ENCODE peak calls at places on chromosomes 3 and 15, in seven cellular contexts. One of them, this sample, is unnamed.

GRCh38 chr15:25175033-25175788 is 220.4 kb downstream of the SNRPN start:
- DNase-seq in A549: no peak
- DNase-seq in GM13977: peak; percentile 2
- DNase-seq in right lobe of liver: peak; percentile 8
- DNase-seq in body of pancreas: no peak
- DNase-seq in kidney: peak; percentile 51
- DNase-seq in PC-3: no peak
- DNase-seq in this sample: peak; percentile 5

GRCh38 chr3:186166036-186166435 is 57.1 kb upstream of the ETV5 start:
- DNase-seq in GM13977: no peak
- DNase-seq in A549: no peak
- DNase-seq in body of pancreas: no peak
- DNase-seq in kidney: no peak
- DNase-seq in right lobe of liver: no peak
- DNase-seq in PC-3: no peak
- DNase-seq in this sample: no peak

GRCh38 chr3:175200391-175200790 is 341.3 kb downstream of the NAALADL2 start:
- DNase-seq in A549: no peak
- DNase-seq in GM13977: no peak
- DNase-seq in PC-3: no peak
- DNase-seq in right lobe of liver: no peak
- DNase-seq in body of pancreas: no peak
- DNase-seq in kidney: no peak
- DNase-seq in this sample: no peak

GRCh38 chr3:169232863-169233262 is 430.6 kb downstream of the MECOM start:
- DNase-seq in body of pancreas: no peak
- DNase-seq in A549: no peak
- DNase-seq in PC-3: no peak
- DNase-seq in right lobe of liver: no peak
- DNase-seq in GM13977: no peak
- DNase-seq in kidney: no peak
- DNase-seq in this sample: no peak

GRCh38 chr15:66563126-66563525 is 2.7 kb downstream of the LCTL start:
- DNase-seq in PC-3: no peak
- DNase-seq in body of pancreas: no peak
- DNase-seq in GM13977: no peak
- DNase-seq in kidney: no peak
- DNase-seq in A549: no peak
- DNase-seq in right lobe of liver: no peak
- DNase-seq in this sample: no peak

GRCh38 chr3:52777127-52777958 is at the start of gene ITIH1:
- DNase-seq in A549: no peak
- DNase-seq in right lobe of liver: peak; percentile 60
- DNase-seq in body of pancreas: no peak
- DNase-seq in kidney: peak; percentile 65
- DNase-seq in GM13977: no peak
- DNase-seq in PC-3: no peak
- DNase-seq in this sample: no peak

GRCh38 chr3:187401861-187402260 is 33.7 kb downstream of the RTP4 start:
- DNase-seq in GM13977: no peak
- DNase-seq in A549: no peak
- DNase-seq in PC-3: no peak
- DNase-seq in body of pancreas: no peak
- DNase-seq in right lobe of liver: no peak
- DNase-seq in kidney: no peak
- DNase-seq in this sample: no peak

GRCh38 chr15:80152896-80153876 is at the start of gene FAH:
- DNase-seq in PC-3: peak; percentile 41
- DNase-seq in A549: no peak
- DNase-seq in right lobe of liver: no peak
- DNase-seq in body of pancreas: peak; percentile 38
- DNase-seq in kidney: peak; percentile 91
- DNase-seq in GM13977: peak; percentile 43
- DNase-seq in this sample: no peak

GRCh38 chr3:50354850-50355249 is 4.2 kb downstream of the CYB561D2 start:
- DNase-seq in kidney: no peak
- DNase-seq in right lobe of liver: no peak
- DNase-seq in A549: no peak
- DNase-seq in body of pancreas: no peak
- DNase-seq in PC-3: no peak
- DNase-seq in GM13977: no peak
- DNase-seq in this sample: no peak

GRCh38 chr3:87771338-87772059 is 287.3 kb downstream of the CGGBP1 start:
- DNase-seq in PC-3: peak; percentile 62
- DNase-seq in GM13977: peak; percentile 26
- DNase-seq in A549: no peak
- DNase-seq in kidney: no peak
- DNase-seq in right lobe of liver: no peak
- DNase-seq in body of pancreas: peak; percentile 35
- DNase-seq in this sample: no peak

GRCh38 chr3:33989229-33989628 is 190.8 kb downstream of the PDCD6IP start:
- DNase-seq in GM13977: no peak
- DNase-seq in PC-3: no peak
- DNase-seq in A549: no peak
- DNase-seq in kidney: no peak
- DNase-seq in right lobe of liver: no peak
- DNase-seq in body of pancreas: no peak
- DNase-seq in this sample: no peak

GRCh38 chr3:101695779-101696372 is 9.4 kb upstream of the RPL24 start:
- DNase-seq in right lobe of liver: no peak
- DNase-seq in GM13977: no peak
- DNase-seq in kidney: no peak
- DNase-seq in A549: no peak
- DNase-seq in PC-3: peak; percentile 91
- DNase-seq in body of pancreas: peak; percentile 37
- DNase-seq in this sample: no peak

GRCh38 chr15:27028836-27029482 is 58.0 kb downstream of the GABRG3 start:
- DNase-seq in PC-3: no peak
- DNase-seq in body of pancreas: no peak
- DNase-seq in right lobe of liver: no peak
- DNase-seq in A549: no peak
- DNase-seq in kidney: no peak
- DNase-seq in GM13977: no peak
- DNase-seq in this sample: no peak

GRCh38 chr3:116517308-116517707 is 72.0 kb upstream of the LSAMP start:
- DNase-seq in GM13977: peak; percentile 35
- DNase-seq in PC-3: no peak
- DNase-seq in kidney: no peak
- DNase-seq in right lobe of liver: no peak
- DNase-seq in A549: no peak
- DNase-seq in body of pancreas: no peak
- DNase-seq in this sample: no peak

GRCh38 chr3:59364471-59364870 is 314.6 kb upstream of the CFAP20DC start:
- DNase-seq in right lobe of liver: no peak
- DNase-seq in kidney: no peak
- DNase-seq in body of pancreas: no peak
- DNase-seq in PC-3: peak; percentile 76
- DNase-seq in A549: no peak
- DNase-seq in GM13977: no peak
- DNase-seq in this sample: no peak

GRCh38 chr3:125671461-125672243 is 76.4 kb upstream of the OSBPL11 start:
- DNase-seq in body of pancreas: no peak
- DNase-seq in GM13977: no peak
- DNase-seq in PC-3: no peak
- DNase-seq in right lobe of liver: no peak
- DNase-seq in kidney: no peak
- DNase-seq in A549: no peak
- DNase-seq in this sample: no peak

GRCh38 chr3:125670945-125671344 is 75.6 kb upstream of the OSBPL11 start:
- DNase-seq in kidney: no peak
- DNase-seq in right lobe of liver: no peak
- DNase-seq in A549: no peak
- DNase-seq in body of pancreas: no peak
- DNase-seq in GM13977: no peak
- DNase-seq in PC-3: no peak
- DNase-seq in this sample: no peak

GRCh38 chr3:125668804-125669203 is 73.5 kb upstream of the OSBPL11 start:
- DNase-seq in A549: no peak
- DNase-seq in kidney: no peak
- DNase-seq in GM13977: no peak
- DNase-seq in PC-3: no peak
- DNase-seq in body of pancreas: no peak
- DNase-seq in right lobe of liver: no peak
- DNase-seq in this sample: no peak

GRCh38 chr3:125670352-125670751 is 75.1 kb upstream of the OSBPL11 start:
- DNase-seq in kidney: no peak
- DNase-seq in right lobe of liver: no peak
- DNase-seq in body of pancreas: no peak
- DNase-seq in PC-3: no peak
- DNase-seq in GM13977: no peak
- DNase-seq in A549: no peak
- DNase-seq in this sample: no peak
- TF ChIP-seq CTCF in kidney: no peak
- TF ChIP-seq CTCF in right lobe of liver: no peak
- TF ChIP-seq CTCF in body of pancreas: no peak
- TF ChIP-seq CTCF in PC-3: no peak
- TF ChIP-seq CTCF in GM13977: no peak
- TF ChIP-seq CTCF in A549: no peak
- TF ChIP-seq CTCF in this sample: no peak

GRCh38 chr15:48974865-48975264 is 11.1 kb upstream of the SHC4 start:
- DNase-seq in A549: peak; percentile 4
- DNase-seq in body of pancreas: no peak
- DNase-seq in kidney: no peak
- DNase-seq in right lobe of liver: no peak
- DNase-seq in PC-3: no peak
- DNase-seq in GM13977: no peak
- DNase-seq in this sample: no peak
- TF ChIP-seq CTCF in A549: no peak
- TF ChIP-seq CTCF in body of pancreas: no peak
- TF ChIP-seq CTCF in kidney: no peak
- TF ChIP-seq CTCF in right lobe of liver: no peak
- TF ChIP-seq CTCF in PC-3: no peak
- TF ChIP-seq CTCF in GM13977: no peak
- TF ChIP-seq CTCF in this sample: no peak

GRCh38 chr3:118884748-118885206 is 149.9 kb downstream of the IGSF11 start:
- DNase-seq in right lobe of liver: peak; percentile 79
- DNase-seq in PC-3: peak; percentile 77
- DNase-seq in A549: peak; percentile 40
- DNase-seq in GM13977: peak; percentile 23
- DNase-seq in kidney: peak; percentile 65
- DNase-seq in body of pancreas: peak; percentile 93
- DNase-seq in this sample: peak; percentile 72
- TF ChIP-seq CTCF in right lobe of liver: peak; percentile 90
- TF ChIP-seq CTCF in PC-3: peak; percentile 99
- TF ChIP-seq CTCF in A549: peak; percentile 100
- TF ChIP-seq CTCF in GM13977: peak; percentile 94
- TF ChIP-seq CTCF in kidney: peak; percentile 71
- TF ChIP-seq CTCF in body of pancreas: peak; percentile 87
- TF ChIP-seq CTCF in this sample: peak; percentile 77

GRCh38 chr15:57213783-57214366 is 162.4 kb upstream of the CGNL1 start:
- DNase-seq in GM13977: peak; percentile 4
- DNase-seq in PC-3: peak; percentile 55
- DNase-seq in kidney: no peak
- DNase-seq in body of pancreas: no peak
- DNase-seq in right lobe of liver: no peak
- DNase-seq in A549: peak; percentile 8
- DNase-seq in this sample: no peak
- TF ChIP-seq CTCF in GM13977: peak; percentile 42
- TF ChIP-seq CTCF in PC-3: peak; percentile 66
- TF ChIP-seq CTCF in kidney: peak; percentile 68
- TF ChIP-seq CTCF in body of pancreas: peak; percentile 63
- TF ChIP-seq CTCF in right lobe of liver: peak; percentile 64
- TF ChIP-seq CTCF in A549: peak; percentile 64
- TF ChIP-seq CTCF in this sample: peak; percentile 49

GRCh38 chr3:66633564-66633963 is 132.7 kb upstream of the LRIG1 start:
- DNase-seq in kidney: no peak
- DNase-seq in right lobe of liver: no peak
- DNase-seq in body of pancreas: no peak
- DNase-seq in A549: no peak
- DNase-seq in GM13977: no peak
- DNase-seq in PC-3: no peak
- DNase-seq in this sample: no peak
- TF ChIP-seq CTCF in kidney: no peak
- TF ChIP-seq CTCF in right lobe of liver: no peak
- TF ChIP-seq CTCF in body of pancreas: no peak
- TF ChIP-seq CTCF in A549: no peak
- TF ChIP-seq CTCF in GM13977: no peak
- TF ChIP-seq CTCF in PC-3: no peak
- TF ChIP-seq CTCF in this sample: no peak

DNA sequence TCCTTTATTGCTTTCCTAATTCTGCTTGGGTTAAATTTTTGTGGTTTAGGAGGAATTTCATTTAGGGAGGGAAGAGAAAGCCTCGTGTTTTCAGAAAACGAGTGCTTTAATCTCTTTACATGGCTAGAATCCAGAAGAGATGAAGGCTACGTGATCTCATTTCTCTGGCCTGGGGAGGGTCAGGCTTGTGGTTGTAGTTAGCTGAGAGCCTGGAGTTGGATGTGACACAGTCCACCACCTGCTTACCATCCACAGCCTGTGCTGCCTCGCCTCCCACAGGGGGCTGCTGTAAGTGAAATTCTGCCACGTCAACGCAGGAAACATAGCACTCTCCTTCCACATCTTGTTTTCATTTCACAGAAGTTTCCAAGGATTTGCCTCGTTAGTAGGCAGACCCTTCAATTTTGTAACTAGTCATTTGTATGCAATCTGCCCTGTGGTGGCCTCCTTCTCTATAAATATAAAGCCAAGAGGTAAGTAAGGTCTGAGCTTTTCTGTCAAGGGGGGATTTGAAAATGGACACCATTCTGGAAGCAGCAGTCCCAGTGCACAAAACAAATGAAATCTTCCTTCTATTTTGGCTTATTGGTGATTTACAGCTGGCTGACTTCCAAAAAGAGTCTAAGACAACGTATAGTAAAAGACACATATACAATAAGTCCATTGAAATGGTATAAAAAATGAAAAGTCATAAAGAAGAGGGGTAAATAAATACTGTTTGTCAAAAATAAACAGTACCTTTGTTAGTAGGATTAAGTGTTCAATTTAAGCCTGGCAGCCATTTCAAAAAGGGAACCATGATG is 3.4 kb downstream of the GXYLT2 start:
- DNase-seq in GM13977: no peak
- DNase-seq in body of pancreas: peak; percentile 42
- DNase-seq in kidney: no peak
- DNase-seq in PC-3: peak; percentile 71
- DNase-seq in right lobe of liver: no peak
- DNase-seq in A549: no peak
- DNase-seq in this sample: no peak
- TF ChIP-seq CTCF in GM13977: no peak
- TF ChIP-seq CTCF in body of pancreas: no peak
- TF ChIP-seq CTCF in kidney: no peak
- TF ChIP-seq CTCF in PC-3: no peak
- TF ChIP-seq CTCF in right lobe of liver: no peak
- TF ChIP-seq CTCF in A549: no peak
- TF ChIP-seq CTCF in this sample: no peak

DNA sequence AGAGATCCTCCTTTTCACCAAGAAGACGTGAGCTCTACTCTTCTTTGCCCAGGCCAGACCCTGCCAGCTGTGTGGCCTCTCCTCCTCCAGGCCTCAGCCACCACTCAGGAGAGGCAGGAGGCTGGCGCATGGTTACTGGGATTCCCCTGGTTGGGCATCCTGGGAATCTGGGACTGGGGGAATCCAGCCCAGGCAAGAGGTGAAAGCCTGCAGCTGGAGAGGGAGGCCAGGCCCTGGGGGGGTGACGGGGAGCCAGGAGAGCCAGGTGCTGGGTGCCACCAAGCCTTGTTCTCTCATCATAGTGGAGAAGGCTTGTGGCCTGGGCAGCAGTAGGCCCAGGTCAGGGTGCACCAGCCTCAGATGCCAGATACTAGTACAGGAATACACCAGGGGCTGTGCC is 6.2 kb downstream of the CCDC9B start:
- DNase-seq in body of pancreas: no peak
- DNase-seq in kidney: peak; percentile 68
- DNase-seq in PC-3: no peak
- DNase-seq in A549: no peak
- DNase-seq in right lobe of liver: no peak
- DNase-seq in GM13977: no peak
- DNase-seq in this sample: no peak
- TF ChIP-seq CTCF in body of pancreas: no peak
- TF ChIP-seq CTCF in kidney: no peak
- TF ChIP-seq CTCF in PC-3: no peak
- TF ChIP-seq CTCF in A549: no peak
- TF ChIP-seq CTCF in right lobe of liver: no peak
- TF ChIP-seq CTCF in GM13977: no peak
- TF ChIP-seq CTCF in this sample: no peak